ENCODE peak calls at places on chromosome 14, in four cellular contexts. One of them, this sample, is unnamed.
A peak's percentile ranks its signal among the peaks of the same experiment; 100 is the strongest.

GRCh38 chr14:70955543-70956480 is 48.6 kb downstream of the PCNX1 start:
- DNase-seq in IMR-90: peak; percentile 26
- DNase-seq in K562: no peak
- DNase-seq in endothelial cell of umbilical vein: peak; percentile 41
- DNase-seq in this sample: no peak

GRCh38 chr14:89165189-89165809 is 251.7 kb downstream of the FOXN3 start:
- DNase-seq in IMR-90: no peak
- DNase-seq in K562: peak; percentile 81
- DNase-seq in endothelial cell of umbilical vein: peak; percentile 96
- DNase-seq in this sample: no peak

GRCh38 chr14:106737025-106737424 is 1210.6 kb downstream of the TMEM121 start:
- DNase-seq in IMR-90: no peak
- DNase-seq in K562: no peak
- DNase-seq in endothelial cell of umbilical vein: no peak
- DNase-seq in this sample: no peak

GRCh38 chr14:22220427-22220826 is 368.6 kb downstream of the DAD1 start:
- DNase-seq in IMR-90: peak; percentile 70
- DNase-seq in K562: no peak
- DNase-seq in endothelial cell of umbilical vein: no peak
- DNase-seq in this sample: no peak

GRCh38 chr14:86838363-86838762 is 1154.6 kb downstream of the GALC start:
- DNase-seq in IMR-90: no peak
- DNase-seq in K562: no peak
- DNase-seq in endothelial cell of umbilical vein: no peak
- DNase-seq in this sample: no peak

GRCh38 chr14:90483551-90483950 is 86.7 kb downstream of the CALM1 start:
- DNase-seq in IMR-90: no peak
- DNase-seq in K562: no peak
- DNase-seq in endothelial cell of umbilical vein: peak; percentile 14
- DNase-seq in this sample: no peak

GRCh38 chr14:56555921-56556570 is 23.6 kb upstream of the TMEM260 start:
- DNase-seq in IMR-90: peak; percentile 43
- DNase-seq in K562: peak; percentile 41
- DNase-seq in endothelial cell of umbilical vein: peak; percentile 46
- DNase-seq in this sample: no peak

GRCh38 chr14:81416233-81416927 is 16.3 kb upstream of the STON2 start:
- DNase-seq in IMR-90: no peak
- DNase-seq in K562: peak; percentile 23
- DNase-seq in endothelial cell of umbilical vein: no peak
- DNase-seq in this sample: no peak

GRCh38 chr14:89473979-89474378 is 56.9 kb upstream of the FOXN3 start:
- DNase-seq in IMR-90: peak; percentile 92
- DNase-seq in K562: no peak
- DNase-seq in endothelial cell of umbilical vein: no peak
- DNase-seq in this sample: no peak

GRCh38 chr14:64053694-64054669 is 201.2 kb downstream of the SYNE2 start:
- DNase-seq in IMR-90: peak; percentile 34
- DNase-seq in K562: no peak
- DNase-seq in endothelial cell of umbilical vein: no peak
- DNase-seq in this sample: no peak

GRCh38 chr14:67232066-67232465 is 9.2 kb upstream of the PALS1 start:
- DNase-seq in IMR-90: no peak
- DNase-seq in K562: no peak
- DNase-seq in endothelial cell of umbilical vein: no peak
- DNase-seq in this sample: no peak

GRCh38 chr14:52692248-52692962 is 3.0 kb downstream of the ERO1A start:
- DNase-seq in IMR-90: peak; percentile 75
- DNase-seq in K562: peak; percentile 33
- DNase-seq in endothelial cell of umbilical vein: no peak
- DNase-seq in this sample: no peak

GRCh38 chr14:53523226-53523625 is 370.1 kb upstream of the DDHD1 start:
- DNase-seq in IMR-90: no peak
- DNase-seq in K562: no peak
- DNase-seq in endothelial cell of umbilical vein: no peak
- DNase-seq in this sample: no peak

GRCh38 chr14:20295067-20295466 is 10.7 kb downstream of the TTC5 start:
- DNase-seq in IMR-90: no peak
- DNase-seq in K562: no peak
- DNase-seq in endothelial cell of umbilical vein: no peak
- DNase-seq in this sample: no peak

GRCh38 chr14:52551696-52552062 is 626 bp downstream of the TXNDC16 start:
- DNase-seq in IMR-90: peak; percentile 39
- DNase-seq in K562: peak; percentile 7
- DNase-seq in endothelial cell of umbilical vein: peak; percentile 62
- DNase-seq in this sample: no peak

GRCh38 chr14:62031504-62031903 is 269.3 kb downstream of the SNAPC1 start:
- DNase-seq in IMR-90: no peak
- DNase-seq in K562: no peak
- DNase-seq in endothelial cell of umbilical vein: no peak
- DNase-seq in this sample: no peak

GRCh38 chr14:65835501-65835900 is 423.0 kb downstream of the FUT8 start:
- DNase-seq in IMR-90: no peak
- DNase-seq in K562: no peak
- DNase-seq in endothelial cell of umbilical vein: no peak
- DNase-seq in this sample: no peak

GRCh38 chr14:76490735-76491134 is 114.8 kb downstream of the ESRRB start:
- DNase-seq in IMR-90: no peak
- DNase-seq in K562: no peak
- DNase-seq in endothelial cell of umbilical vein: no peak
- DNase-seq in this sample: no peak

GRCh38 chr14:85402546-85403162 is 127.3 kb upstream of the FLRT2 start:
- DNase-seq in IMR-90: no peak
- DNase-seq in K562: no peak
- DNase-seq in endothelial cell of umbilical vein: peak; percentile 89
- DNase-seq in this sample: no peak

GRCh38 chr14:95667251-95667693 is 19.0 kb upstream of the TCL1B start:
- DNase-seq in IMR-90: no peak
- DNase-seq in K562: no peak
- DNase-seq in endothelial cell of umbilical vein: no peak
- DNase-seq in this sample: no peak

GRCh38 chr14:104637546-104638003 is 33.0 kb upstream of the TMEM179 start:
- DNase-seq in IMR-90: no peak
- DNase-seq in K562: no peak
- DNase-seq in endothelial cell of umbilical vein: no peak
- DNase-seq in this sample: no peak

GRCh38 chr14:44369401-44370123 is 137.5 kb downstream of the FSCB start:
- DNase-seq in IMR-90: no peak
- DNase-seq in K562: no peak
- DNase-seq in endothelial cell of umbilical vein: no peak
- DNase-seq in this sample: no peak

GRCh38 chr14:37376944-37377609 is 179.3 kb downstream of the MIPOL1 start:
- DNase-seq in IMR-90: no peak
- DNase-seq in K562: no peak
- DNase-seq in endothelial cell of umbilical vein: no peak
- DNase-seq in this sample: no peak

GRCh38 chr14:92584856-92585255 is 71.3 kb downstream of the RIN3 start:
- DNase-seq in IMR-90: no peak
- DNase-seq in K562: no peak
- DNase-seq in endothelial cell of umbilical vein: no peak
- DNase-seq in this sample: no peak

GRCh38 chr14:92584221-92584620 is 70.6 kb downstream of the RIN3 start:
- DNase-seq in IMR-90: no peak
- DNase-seq in K562: peak; percentile 11
- DNase-seq in endothelial cell of umbilical vein: no peak
- DNase-seq in this sample: no peak

GRCh38 chr14:92581206-92581605 is 67.6 kb downstream of the RIN3 start:
- DNase-seq in IMR-90: no peak
- DNase-seq in K562: no peak
- DNase-seq in endothelial cell of umbilical vein: no peak
- DNase-seq in this sample: no peak

GRCh38 chr14:92582706-92583452 is 69.3 kb downstream of the RIN3 start:
- DNase-seq in IMR-90: no peak
- DNase-seq in K562: no peak
- DNase-seq in endothelial cell of umbilical vein: no peak
- DNase-seq in this sample: no peak

DNA sequence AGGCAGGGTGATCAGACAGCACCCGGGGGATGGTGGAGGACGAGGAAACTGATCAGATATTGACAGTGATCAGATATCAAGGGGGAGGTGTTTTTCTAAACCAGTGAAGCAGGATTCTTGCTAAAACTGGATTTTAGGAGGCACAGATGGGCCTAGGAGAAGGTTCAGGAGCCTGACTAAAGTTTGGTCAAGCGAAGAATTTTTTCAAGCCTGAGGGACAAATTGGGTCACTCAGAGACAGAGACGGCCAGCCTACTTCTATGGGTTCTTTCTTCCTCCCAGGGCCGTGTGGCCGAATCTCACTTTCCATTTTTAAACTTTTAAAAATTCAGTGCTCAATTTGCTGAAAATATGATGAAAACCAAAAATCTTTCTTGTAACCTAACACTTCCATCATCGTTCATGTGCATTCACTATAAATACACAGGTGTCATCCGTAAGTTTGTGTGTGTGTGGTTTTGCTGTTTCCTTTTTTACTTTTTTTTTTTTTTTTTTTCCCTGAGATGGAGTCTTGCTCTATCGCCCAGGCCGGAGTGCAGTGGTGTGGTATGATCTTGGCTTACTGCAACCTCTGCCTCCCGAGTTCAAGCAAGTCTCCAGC is 68.5 kb downstream of the RIN3 start:
- DNase-seq in IMR-90: no peak
- DNase-seq in K562: no peak
- DNase-seq in endothelial cell of umbilical vein: no peak
- DNase-seq in this sample: no peak
- H3K27ac ChIP-seq in IMR-90: no peak overlapping the region
- H3K27ac ChIP-seq in K562: no peak overlapping the region
- H3K27ac ChIP-seq in endothelial cell of umbilical vein: no peak overlapping the region
- H3K27ac ChIP-seq in this sample: no peak overlapping the region

GRCh38 chr14:103194256-103195045 is 71.2 kb downstream of the TNFAIP2 start:
- DNase-seq in IMR-90: peak; percentile 66
- DNase-seq in K562: no peak
- DNase-seq in endothelial cell of umbilical vein: no peak
- DNase-seq in this sample: no peak

GRCh38 chr14:103189481-103190470 is 66.5 kb downstream of the TNFAIP2 start:
- DNase-seq in IMR-90: no peak
- DNase-seq in K562: no peak
- DNase-seq in endothelial cell of umbilical vein: no peak
- DNase-seq in this sample: no peak

GRCh38 chr14:103188691-103189480 is 65.6 kb downstream of the TNFAIP2 start:
- DNase-seq in IMR-90: no peak
- DNase-seq in K562: no peak
- DNase-seq in endothelial cell of umbilical vein: peak; percentile 23
- DNase-seq in this sample: no peak

GRCh38 chr14:103190731-103191130 is 67.5 kb downstream of the TNFAIP2 start:
- DNase-seq in IMR-90: no peak
- DNase-seq in K562: no peak
- DNase-seq in endothelial cell of umbilical vein: no peak
- DNase-seq in this sample: no peak

GRCh38 chr14:103191856-103192835 is 68.9 kb downstream of the TNFAIP2 start:
- DNase-seq in IMR-90: no peak
- DNase-seq in K562: no peak
- DNase-seq in endothelial cell of umbilical vein: no peak
- DNase-seq in this sample: no peak
- H3K9me1 ChIP-seq in IMR-90: no peaks in the 10 kb centered on the region
- H3K9me1 ChIP-seq in K562: no peaks in the 10 kb centered on the region
- H3K9me1 ChIP-seq in endothelial cell of umbilical vein: no peaks in the 10 kb centered on the region
- H3K9me1 ChIP-seq in this sample: no peaks in the 10 kb centered on the region

GRCh38 chr14:23482814-23483128 is 13.3 kb downstream of the NGDN start:
- DNase-seq in IMR-90: no peak
- DNase-seq in K562: no peak
- DNase-seq in endothelial cell of umbilical vein: no peak
- DNase-seq in this sample: no peak
- H3K27ac ChIP-seq in IMR-90: no peak overlapping the region
- H3K27ac ChIP-seq in K562: no peak overlapping the region
- H3K27ac ChIP-seq in endothelial cell of umbilical vein: no peak overlapping the region
- H3K27ac ChIP-seq in this sample: no peak overlapping the region

GRCh38 chr14:30621354-30621953 is 665 bp upstream of the SCFD1 start:
- DNase-seq in IMR-90: peak; percentile 3
- DNase-seq in K562: peak; percentile 6
- DNase-seq in endothelial cell of umbilical vein: no peak
- DNase-seq in this sample: no peak
- H3K9me1 ChIP-seq in IMR-90: peaks cover 10% of the 10 kb centered on the region
- H3K9me1 ChIP-seq in K562: no peaks in the 10 kb centered on the region
- H3K9me1 ChIP-seq in endothelial cell of umbilical vein: no peaks in the 10 kb centered on the region
- H3K9me1 ChIP-seq in this sample: no peaks in the 10 kb centered on the region